ENCODE peak calls at places on chromosomes 4 and X, in four cellular contexts. Y is DND-41, P is hepatocyte, J is PC-3. X is an unnamed sample.

GRCh38 chr4:6732441-6733357 is 16.7 kb downstream of the BLOC1S4 start:
- DNase-seq in P (peak), Y (no peak), J (peak), X (no peak)

GRCh38 chr4:78612398-78613005 is 60.9 kb downstream of the ANXA3 start:
- DNase-seq in J (peak), Y (peak), P (peak), X (peak)

GRCh38 chr4:8819421-8820177 is 52.0 kb downstream of the HMX1 start:
- DNase-seq in P (no peak), J (no peak), Y (no peak), X (no peak)

GRCh38 chrX:154598656-154599055 is 13.7 kb downstream of the CTAG1A start:
- DNase-seq in J (no peak), P (no peak), Y (no peak), X (no peak)

GRCh38 chr4:56990109-56990508 is 11.4 kb downstream of the POLR2B start:
- DNase-seq in P (no peak), Y (no peak), J (peak), X (no peak)

GRCh38 chr4:41177016-41177415 is 37.3 kb downstream of the APBB2 start:
- DNase-seq in J (peak), P (peak), Y (no peak), X (no peak)

GRCh38 chr4:7341486-7342222 is 93.1 kb downstream of the PSAPL1 start:
- DNase-seq in Y (no peak), P (no peak), J (no peak), X (no peak)

GRCh38 chrX:87961471-87961870 is 443.9 kb downstream of the KLHL4 start:
- DNase-seq in J (peak), Y (no peak), P (peak), X (no peak)

GRCh38 chr4:107202744-107203143 is 166.6 kb upstream of the DKK2 start:
- DNase-seq in J (no peak), P (no peak), Y (no peak), X (no peak)

GRCh38 chrX:136765957-136766356 is 14.8 kb downstream of the ARHGEF6 start:
- DNase-seq in J (no peak), P (no peak), Y (no peak), X (no peak)

GRCh38 chr4:85243857-85244256 is 231.1 kb upstream of the ARHGAP24 start:
- DNase-seq in Y (no peak), P (no peak), J (peak), X (no peak)

GRCh38 chr4:56681158-56681848 is at the start of gene HOPX:
- DNase-seq in Y (no peak), J (peak), P (peak), X (no peak)

GRCh38 chr4:102761902-102762301 is 1.1 kb upstream of the MANBA start:
- DNase-seq in J (no peak), P (no peak), Y (no peak), X (no peak)

GRCh38 chr4:79652726-79653125 is 244.7 kb upstream of the GK2 start:
- DNase-seq in Y (no peak), P (no peak), J (no peak), X (no peak)

GRCh38 chr4:128810331-128810870 is 901 bp downstream of the JADE1 start:
- DNase-seq in P (peak), J (peak), Y (peak), X (no peak)

GRCh38 chrX:69088171-69088938 is 76.9 kb downstream of the PJA1 start:
- DNase-seq in J (no peak), P (no peak), Y (no peak), X (no peak)

GRCh38 chr4:173217727-173218126 is 49.1 kb downstream of the GALNT7 start:
- DNase-seq in P (no peak), Y (no peak), J (peak), X (peak)

GRCh38 chr4:2412534-2412884 is 5.9 kb downstream of the ZFYVE28 start:
- DNase-seq in Y (peak), P (peak), J (peak), X (no peak)

GRCh38 chr4:138204507-138204906 is 37.6 kb downstream of the SLC7A11 start:
- DNase-seq in P (peak), Y (no peak), J (peak), X (no peak)

GRCh38 chr4:187333151-187333550 is 609.5 kb upstream of the FAT1 start:
- DNase-seq in Y (no peak), J (peak), P (no peak), X (no peak)

GRCh38 chrX:22652596-22652995 is 347.2 kb upstream of the DDX53 start:
- DNase-seq in P (peak), Y (no peak), J (peak), X (peak)

GRCh38 chr4:169039271-169039954 is 29.4 kb upstream of the CBR4 start:
- DNase-seq in J (no peak), P (no peak), Y (no peak), X (no peak)

GRCh38 chr4:165512464-165512863 is 133.7 kb downstream of the CPE start:
- DNase-seq in P (no peak), J (no peak), Y (no peak), X (no peak)

GRCh38 chrX:14922437-14922836 is 49.2 kb downstream of the MOSPD2 start:
- DNase-seq in Y (no peak), P (peak), J (peak), X (no peak)

GRCh38 chrX:18415386-18415785 is 10.0 kb upstream of the CDKL5 start:
- DNase-seq in J (no peak), Y (no peak), P (no peak), X (no peak)

DNA sequence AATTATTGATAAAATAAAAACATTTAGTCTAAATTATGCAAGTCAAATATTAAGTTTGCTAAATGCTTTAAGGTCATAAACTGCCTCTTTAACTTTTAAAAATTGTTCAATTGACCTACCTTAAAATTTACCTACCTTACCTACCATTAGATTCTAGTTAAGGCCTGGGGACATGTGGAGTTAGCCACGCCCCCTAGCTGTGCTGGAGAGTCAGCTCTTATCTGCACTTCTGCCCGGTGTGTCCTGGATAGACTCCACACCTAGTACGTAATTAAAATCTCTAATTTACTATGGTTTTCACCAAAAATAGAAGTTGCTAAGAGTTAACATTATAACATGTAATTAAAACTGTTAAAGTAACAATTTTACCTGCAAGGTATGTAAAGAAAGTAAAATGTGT is 22.7 kb downstream of the TENM3 start:
- DNase-seq in P (no peak), Y (no peak), J (no peak), X (no peak)
- TF ChIP-seq CTCF in P (no peak), Y (no peak), J (no peak), X (peak)

GRCh38 chrX:115330498-115331138 is 41.1 kb downstream of the LUZP4 start:
- DNase-seq in J (peak), Y (peak), P (peak), X (peak)
- H3K4me3 ChIP-seq in J (no peak), Y (no peak), P (no peak), X (no peak)

DNA sequence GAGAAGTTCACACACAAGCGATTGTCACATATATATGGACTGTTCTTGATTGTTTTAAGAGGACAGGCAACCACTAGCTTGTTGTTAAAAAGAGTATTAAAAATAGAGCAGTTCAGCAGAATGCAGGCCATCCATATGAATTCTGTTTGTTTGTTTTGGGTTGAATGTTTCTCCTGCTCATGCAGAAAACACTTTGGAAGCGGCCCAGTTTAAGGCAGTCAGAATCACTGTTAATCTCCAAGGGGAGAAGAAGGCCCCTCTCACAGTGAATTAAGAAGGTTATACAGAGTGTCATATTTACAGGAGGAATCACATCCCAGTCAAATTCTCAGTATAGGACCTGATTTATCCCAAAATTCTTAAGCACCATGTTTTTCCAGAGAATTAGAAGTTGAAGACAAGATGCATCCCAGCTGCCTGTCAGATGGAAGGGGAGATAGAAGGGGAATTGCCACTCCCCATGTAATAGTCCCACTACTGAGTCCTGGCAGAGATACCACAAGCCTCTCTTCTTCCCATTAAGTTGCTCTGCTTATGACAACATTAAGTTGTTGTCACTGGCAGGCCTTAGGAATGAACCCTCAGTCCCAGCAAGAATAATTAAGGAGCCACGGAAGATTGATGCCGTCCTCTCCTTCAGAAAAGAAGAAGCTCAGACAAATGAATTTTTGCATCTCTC is 138.5 kb downstream of the LDB2 start:
- DNase-seq in J (no peak), P (no peak), Y (no peak), X (no peak)
- TF ChIP-seq EZH2 in J (no peak), P (no peak), Y (no peak), X (no peak)

GRCh38 chr4:144090744-144091143 is 49.8 kb downstream of the GYPA start:
- DNase-seq in J (no peak), Y (no peak), P (no peak), X (no peak)
- TF ChIP-seq CTCF in J (no peak), Y (no peak), P (no peak), X (no peak)

X was measured in A673.